ENCODE peak calls at places on chromosomes 12 and 14, in six cellular contexts. Y is upper lobe of left lung, H is right atrium auricular region, C is fibroblast of the aortic adventitia, G is vagina, E is OCI-LY7. M is an unnamed sample.

GRCh38 chr14:63896278-63896720 is 43.5 kb downstream of the SYNE2 start:
- DNase-seq in G (no peak), Y (peak; percentile 48), C (peak; percentile 100), E (no peak), H (peak; percentile 65), M (peak; percentile 95)

GRCh38 chr12:101564912-101565311 is 29.9 kb upstream of the MYBPC1 start:
- DNase-seq in E (no peak), Y (no peak), G (no peak), H (no peak), C (no peak), M (no peak)

GRCh38 chr14:105882626-105883025 is 356.2 kb downstream of the TMEM121 start:
- DNase-seq in G (no peak), H (no peak), E (no peak), Y (peak; percentile 14), C (no peak), M (no peak)

GRCh38 chr12:106170285-106170684 is 31.5 kb upstream of the NUAK1 start:
- DNase-seq in H (no peak), C (peak; percentile 22), G (no peak), E (no peak), Y (no peak), M (peak; percentile 63)

GRCh38 chr12:64595863-64596793 is 14.2 kb upstream of the RASSF3 start:
- DNase-seq in C (no peak), H (no peak), Y (peak; percentile 65), E (no peak), G (no peak), M (no peak)

GRCh38 chr14:64137657-64138290 is 156.4 kb downstream of the ESR2 start:
- DNase-seq in E (peak; percentile 11), H (no peak), G (no peak), C (peak; percentile 19), Y (no peak), M (no peak)

GRCh38 chr12:121378736-121379135 is 21.2 kb upstream of the RNF34 start:
- DNase-seq in E (no peak), H (no peak), G (no peak), Y (no peak), C (no peak), M (no peak)

GRCh38 chr12:91507754-91508153 is 325.1 kb upstream of the DCN start:
- DNase-seq in C (peak; percentile 59), G (no peak), H (no peak), Y (no peak), E (no peak), M (peak; percentile 20)

GRCh38 chr14:103232338-103232808 is 101.7 kb upstream of the EIF5 start:
- DNase-seq in G (no peak), E (no peak), C (no peak), H (no peak), Y (no peak), M (no peak)

GRCh38 chr14:27573018-27573417 is 975.2 kb upstream of the NOVA1 start:
- DNase-seq in H (no peak), Y (no peak), G (no peak), E (no peak), C (no peak), M (no peak)

GRCh38 chr14:104462651-104463630 is 116.6 kb upstream of the C14orf180 start:
- DNase-seq in E (no peak), G (peak; percentile 77), C (no peak), H (peak; percentile 47), Y (no peak), M (no peak)

GRCh38 chr14:98953544-98954346 is 318.3 kb downstream of the BCL11B start:
- DNase-seq in G (peak; percentile 95), H (peak; percentile 91), C (no peak), E (no peak), Y (peak; percentile 65), M (peak; percentile 29)

GRCh38 chr12:120352117-120352516 is 16.8 kb downstream of the MSI1 start:
- DNase-seq in C (peak; percentile 12), E (no peak), Y (no peak), G (no peak), H (no peak), M (peak; percentile 32)

GRCh38 chr12:23290627-23291330 is 658.7 kb downstream of the SOX5 start:
- DNase-seq in C (no peak), G (no peak), E (no peak), H (no peak), Y (no peak), M (no peak)

GRCh38 chr14:31926123-31926522 is 151.0 kb upstream of the ARHGAP5 start:
- DNase-seq in C (peak; percentile 55), E (peak; percentile 65), H (no peak), G (no peak), Y (no peak), M (peak; percentile 46)

GRCh38 chr12:126193190-126193589 is 1128.0 kb downstream of the AACS start:
- DNase-seq in C (no peak), Y (no peak), G (no peak), H (no peak), E (peak; percentile 11), M (no peak)

DNA sequence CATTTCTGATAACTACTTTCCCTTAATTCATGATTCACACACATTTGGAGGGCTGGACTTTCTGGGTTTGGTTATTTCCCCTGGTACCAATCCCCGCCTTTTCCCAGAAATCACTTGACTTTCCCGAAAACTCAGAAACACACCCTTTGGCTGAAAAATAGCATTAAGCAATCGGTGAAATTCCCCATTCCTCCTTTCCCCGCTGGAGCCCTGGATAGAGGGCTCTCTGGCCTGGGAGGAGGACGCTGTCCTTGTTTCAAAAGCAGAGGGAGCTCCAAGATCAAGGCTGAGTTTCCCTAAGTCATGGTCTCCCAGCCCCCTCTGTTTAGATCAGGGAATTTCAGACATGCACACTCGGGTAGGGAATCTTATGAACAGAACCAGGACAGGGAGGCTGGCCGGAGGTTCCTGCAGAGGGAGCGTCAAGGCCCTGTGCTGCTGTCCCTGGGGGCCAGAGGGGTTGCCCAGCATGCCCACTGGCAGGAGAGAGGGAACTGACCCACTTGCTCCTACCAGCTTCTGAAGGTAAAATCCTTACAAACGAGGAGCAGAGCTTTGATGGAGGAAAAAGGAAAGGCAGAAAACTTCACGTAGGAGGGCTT is at the start of gene C1S:
- DNase-seq in Y (peak; percentile 80), E (no peak), H (peak; percentile 92), C (peak; percentile 100), G (no peak), M (peak; percentile 88)
- TF ChIP-seq CTCF in Y (peak; percentile 86), E (no peak), H (peak; percentile 87), C (peak; percentile 90), G (peak; percentile 93), M (peak; percentile 79)

GRCh38 chr14:22164616-22165015 is 424.4 kb downstream of the DAD1 start:
- DNase-seq in E (no peak), G (no peak), H (no peak), C (no peak), Y (no peak), M (peak; percentile 19)

GRCh38 chr14:22163051-22163450 is 426.0 kb downstream of the DAD1 start:
- DNase-seq in E (peak; percentile 12), C (no peak), Y (no peak), G (no peak), H (no peak), M (peak; percentile 40)

DNA sequence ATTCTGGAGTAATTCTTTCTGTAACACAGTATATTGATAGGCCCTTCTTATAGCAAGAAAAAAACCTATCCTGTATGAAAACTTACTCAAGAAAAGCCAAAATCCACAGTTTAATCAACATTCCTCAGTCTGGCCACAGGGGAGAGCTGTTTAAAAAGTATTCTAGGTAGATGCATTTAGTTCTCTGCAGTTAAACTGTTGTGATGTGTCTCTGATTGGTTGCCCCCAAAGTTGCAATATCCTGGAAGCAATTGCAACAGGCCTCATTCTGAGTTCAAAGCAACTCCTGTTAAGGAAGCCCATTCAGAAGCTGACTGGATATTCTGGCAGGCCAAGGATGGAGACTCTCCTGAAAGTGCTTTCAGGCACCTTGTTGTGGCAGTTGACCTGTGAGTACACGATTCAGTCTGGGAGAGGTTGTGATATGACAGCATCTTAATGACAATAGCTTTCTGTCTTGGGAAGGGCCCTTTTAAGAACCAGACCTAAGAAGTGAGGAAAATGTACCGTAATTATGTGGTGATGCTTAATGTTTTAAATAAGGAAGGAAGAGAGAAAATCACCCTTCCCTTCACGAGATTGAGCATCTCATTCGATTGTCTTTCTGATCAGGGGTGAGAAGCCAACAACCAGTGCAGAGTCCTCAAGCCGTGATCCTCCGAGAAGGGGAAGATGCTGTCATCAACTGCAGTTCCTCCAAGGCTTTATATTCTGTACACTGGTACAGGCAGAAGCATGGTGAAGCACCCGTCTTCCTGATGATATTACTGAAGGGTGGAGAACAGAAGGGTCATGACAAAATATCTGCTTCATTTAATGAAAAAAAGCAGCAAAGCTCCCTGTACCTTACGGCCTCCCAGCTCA is 420.7 kb downstream of the DAD1 start:
- DNase-seq in E (peak; percentile 5), H (no peak), Y (no peak), G (no peak), C (no peak), M (peak; percentile 41)
- H3K4me3 ChIP-seq in E (no peak overlapping the region), H (no peak overlapping the region), Y (no peak overlapping the region), G (no peak overlapping the region), C (no peak overlapping the region), M (no peak overlapping the region)

GRCh38 chr14:45716506-45716905 is 463.5 kb upstream of the MIS18BP1 start:
- DNase-seq in G (no peak), C (no peak), E (peak; percentile 1), H (no peak), Y (no peak), M (peak; percentile 12)
- TF ChIP-seq CTCF in G (no peak), C (no peak), E (peak; percentile 27), H (no peak), Y (no peak), M (peak; percentile 24)

GRCh38 chr12:95416111-95416636 is 57.8 kb upstream of the METAP2 start:
- DNase-seq in C (no peak), E (peak; percentile 40), Y (no peak), H (no peak), G (no peak), M (no peak)

GRCh38 chr12:95411466-95411865 is 62.5 kb upstream of the METAP2 start:
- DNase-seq in H (no peak), G (no peak), Y (no peak), C (peak; percentile 18), E (no peak), M (no peak)

GRCh38 chr12:95413576-95413975 is 60.4 kb upstream of the METAP2 start:
- DNase-seq in Y (no peak), H (no peak), C (peak; percentile 48), G (no peak), E (no peak), M (peak; percentile 56)

GRCh38 chr12:95415451-95415850 is 58.5 kb upstream of the METAP2 start:
- DNase-seq in E (no peak), H (no peak), G (no peak), Y (no peak), C (no peak), M (no peak)

DNA sequence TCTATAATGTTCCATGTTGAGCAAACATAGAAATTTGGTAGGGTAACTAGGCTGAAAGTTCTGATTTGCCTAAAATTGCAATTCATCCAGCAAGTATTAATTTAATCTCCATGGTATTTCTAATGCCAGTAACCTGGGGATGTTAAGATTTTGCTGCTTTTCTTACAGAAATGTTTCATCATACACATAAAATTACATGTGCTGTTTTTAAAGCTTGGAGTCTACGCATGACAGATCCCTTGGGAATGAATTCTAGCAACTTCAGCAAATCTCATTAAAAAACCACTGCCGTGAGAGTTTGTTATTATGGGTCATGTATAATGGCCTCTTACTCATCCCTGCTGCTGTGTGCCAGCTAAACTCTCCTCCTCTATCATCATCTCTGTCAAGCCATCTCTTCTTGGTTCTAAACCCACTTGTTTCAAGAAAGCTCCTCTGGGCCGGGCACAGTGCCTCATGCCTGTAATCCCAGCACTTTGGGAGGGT is 61.1 kb upstream of the METAP2 start:
- DNase-seq in H (no peak), Y (no peak), E (no peak), C (peak; percentile 98), G (no peak), M (peak; percentile 96)
- H3K4me3 ChIP-seq in H (no peak overlapping the region), Y (no peak overlapping the region), E (no peak overlapping the region), C (no peak overlapping the region), G (no peak overlapping the region), M (no peak overlapping the region)

M was measured in astrocyte of the spinal cord.